ENCODE peak calls at places on chromosomes 7 and 10, in five cellular contexts. One of them, this sample, is unnamed. For H3K4me1, the result is how much of the 10 kb centered on the place peaks cover.

GRCh38 chr10:113961261-113961938 is 82.3 kb upstream of the ADRB1 start:
- DNase-seq in ovary: no peak
- DNase-seq in esophagus squamous epithelium: no peak
- DNase-seq in body of pancreas: no peak
- DNase-seq in sigmoid colon: no peak
- DNase-seq in this sample: no peak

GRCh38 chr10:62851449-62851848 is 35.3 kb upstream of the EGR2 start:
- DNase-seq in ovary: no peak
- DNase-seq in esophagus squamous epithelium: no peak
- DNase-seq in body of pancreas: no peak
- DNase-seq in sigmoid colon: no peak
- DNase-seq in this sample: no peak

GRCh38 chr10:28332699-28333098 is 29.8 kb upstream of the MPP7 start:
- DNase-seq in ovary: no peak
- DNase-seq in esophagus squamous epithelium: no peak
- DNase-seq in body of pancreas: no peak
- DNase-seq in sigmoid colon: no peak
- DNase-seq in this sample: no peak

GRCh38 chr7:131540491-131541162 is 15.8 kb downstream of the PODXL start:
- DNase-seq in ovary: peak
- DNase-seq in esophagus squamous epithelium: no peak
- DNase-seq in body of pancreas: peak
- DNase-seq in sigmoid colon: peak
- DNase-seq in this sample: no peak

GRCh38 chr7:81725003-81725402 is 44.8 kb downstream of the HGF start:
- DNase-seq in ovary: no peak
- DNase-seq in esophagus squamous epithelium: no peak
- DNase-seq in body of pancreas: no peak
- DNase-seq in sigmoid colon: no peak
- DNase-seq in this sample: no peak

GRCh38 chr7:11188529-11189310 is 215.0 kb downstream of the PHF14 start:
- DNase-seq in ovary: no peak
- DNase-seq in esophagus squamous epithelium: no peak
- DNase-seq in body of pancreas: no peak
- DNase-seq in sigmoid colon: no peak
- DNase-seq in this sample: no peak

GRCh38 chr7:38318803-38319416 is 45.5 kb upstream of the TARP start:
- DNase-seq in ovary: no peak
- DNase-seq in esophagus squamous epithelium: no peak
- DNase-seq in body of pancreas: peak
- DNase-seq in sigmoid colon: no peak
- DNase-seq in this sample: no peak

GRCh38 chr10:58746470-58747185 is 234.0 kb downstream of the BICC1 start:
- DNase-seq in ovary: no peak
- DNase-seq in esophagus squamous epithelium: no peak
- DNase-seq in body of pancreas: peak
- DNase-seq in sigmoid colon: no peak
- DNase-seq in this sample: no peak

GRCh38 chr10:125014984-125015944 is 73.3 kb downstream of the ZRANB1 start:
- DNase-seq in ovary: peak
- DNase-seq in esophagus squamous epithelium: no peak
- DNase-seq in body of pancreas: no peak
- DNase-seq in sigmoid colon: peak
- DNase-seq in this sample: no peak

GRCh38 chr10:59887006-59887405 is 19.4 kb downstream of the CCDC6 start:
- DNase-seq in ovary: no peak
- DNase-seq in esophagus squamous epithelium: no peak
- DNase-seq in body of pancreas: no peak
- DNase-seq in sigmoid colon: no peak
- DNase-seq in this sample: no peak

GRCh38 chr10:31426425-31426824 is 107.4 kb downstream of the ZEB1 start:
- DNase-seq in ovary: no peak
- DNase-seq in esophagus squamous epithelium: no peak
- DNase-seq in body of pancreas: no peak
- DNase-seq in sigmoid colon: no peak
- DNase-seq in this sample: no peak

GRCh38 chr7:16392990-16393523 is 28.3 kb downstream of the CRPPA start:
- DNase-seq in ovary: no peak
- DNase-seq in esophagus squamous epithelium: no peak
- DNase-seq in body of pancreas: no peak
- DNase-seq in sigmoid colon: no peak
- DNase-seq in this sample: no peak

GRCh38 chr7:107847168-107847835 is 43.7 kb upstream of the DLD start:
- DNase-seq in ovary: no peak
- DNase-seq in esophagus squamous epithelium: no peak
- DNase-seq in body of pancreas: no peak
- DNase-seq in sigmoid colon: no peak
- DNase-seq in this sample: no peak

GRCh38 chr7:39615350-39615975 is 7.9 kb upstream of the RALA start:
- DNase-seq in ovary: no peak
- DNase-seq in esophagus squamous epithelium: no peak
- DNase-seq in body of pancreas: no peak
- DNase-seq in sigmoid colon: no peak
- DNase-seq in this sample: no peak

GRCh38 chr7:39618868-39619267 is 4.5 kb upstream of the RALA start:
- DNase-seq in ovary: no peak
- DNase-seq in esophagus squamous epithelium: no peak
- DNase-seq in body of pancreas: no peak
- DNase-seq in sigmoid colon: no peak
- DNase-seq in this sample: no peak

GRCh38 chr7:39616138-39616537 is 7.2 kb upstream of the RALA start:
- DNase-seq in ovary: no peak
- DNase-seq in esophagus squamous epithelium: no peak
- DNase-seq in body of pancreas: no peak
- DNase-seq in sigmoid colon: no peak
- DNase-seq in this sample: no peak

GRCh38 chr7:39614299-39614698 is 9.1 kb upstream of the RALA start:
- DNase-seq in ovary: no peak
- DNase-seq in esophagus squamous epithelium: no peak
- DNase-seq in body of pancreas: no peak
- DNase-seq in sigmoid colon: no peak
- DNase-seq in this sample: no peak

DNA sequence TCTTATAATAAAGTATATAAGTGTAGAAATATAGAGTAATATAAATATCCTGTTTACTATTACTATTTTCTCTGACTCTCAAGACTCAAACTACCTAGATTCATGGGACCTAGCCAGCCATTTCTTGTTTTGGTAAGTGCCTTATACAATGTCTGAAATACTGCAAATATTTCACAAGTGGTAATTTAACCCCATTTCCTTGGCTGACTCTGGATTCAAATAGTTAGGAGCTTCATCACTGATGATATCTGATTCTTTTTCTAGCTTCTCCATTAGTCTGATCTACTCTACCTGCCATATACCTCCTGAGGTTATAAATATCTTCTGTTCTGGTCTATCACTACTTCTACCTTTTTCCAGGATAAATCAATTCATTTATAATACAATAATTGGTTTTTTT is 6.4 kb upstream of the RALA start:
- DNase-seq in ovary: no peak
- DNase-seq in esophagus squamous epithelium: no peak
- DNase-seq in body of pancreas: no peak
- DNase-seq in sigmoid colon: no peak
- DNase-seq in this sample: no peak
- H3K4me1 ChIP-seq in ovary: under half
- H3K4me1 ChIP-seq in esophagus squamous epithelium: under half
- H3K4me1 ChIP-seq in body of pancreas: under half
- H3K4me1 ChIP-seq in sigmoid colon: under half
- H3K4me1 ChIP-seq in this sample: under half

DNA sequence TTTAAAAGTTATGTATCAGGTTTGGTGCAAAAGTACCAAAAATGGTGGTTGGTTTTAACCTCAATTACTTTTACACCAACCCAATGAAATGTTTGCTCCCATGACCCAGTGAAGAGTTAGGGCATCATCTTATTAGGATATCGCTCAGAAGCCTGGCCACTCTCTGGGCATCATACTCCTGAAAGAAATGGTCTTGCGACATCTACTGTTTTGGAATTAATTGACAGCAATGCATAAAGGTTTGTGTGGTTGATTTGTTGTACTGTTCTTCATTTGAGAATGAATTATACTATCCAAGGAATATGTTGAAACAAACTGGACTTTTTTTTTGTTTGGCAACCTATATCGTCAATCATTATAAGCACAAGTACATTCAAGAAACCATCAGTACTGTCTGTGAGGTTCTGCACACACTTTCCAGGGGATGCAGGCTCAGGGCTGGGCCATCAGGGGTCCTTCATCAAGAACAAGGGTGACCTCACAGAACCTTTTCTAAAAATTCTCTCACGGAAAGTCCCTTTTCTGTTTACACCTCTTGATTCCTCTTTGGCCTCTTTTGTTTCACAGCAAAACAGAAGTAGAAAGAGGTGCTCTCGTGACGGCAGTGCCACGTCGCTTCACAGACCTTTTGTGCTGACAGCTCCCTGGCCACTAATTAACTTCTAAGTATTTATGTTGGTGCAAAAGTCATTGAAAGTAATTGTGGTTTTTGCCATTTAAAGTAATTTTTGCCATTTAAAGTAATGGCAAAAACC is 117.2 kb upstream of the KLF6 start:
- DNase-seq in ovary: no peak
- DNase-seq in esophagus squamous epithelium: no peak
- DNase-seq in body of pancreas: peak
- DNase-seq in sigmoid colon: no peak
- DNase-seq in this sample: no peak
- H3K4me1 ChIP-seq in ovary: under half
- H3K4me1 ChIP-seq in esophagus squamous epithelium: under half
- H3K4me1 ChIP-seq in body of pancreas: under half
- H3K4me1 ChIP-seq in sigmoid colon: under half
- H3K4me1 ChIP-seq in this sample: under half

DNA sequence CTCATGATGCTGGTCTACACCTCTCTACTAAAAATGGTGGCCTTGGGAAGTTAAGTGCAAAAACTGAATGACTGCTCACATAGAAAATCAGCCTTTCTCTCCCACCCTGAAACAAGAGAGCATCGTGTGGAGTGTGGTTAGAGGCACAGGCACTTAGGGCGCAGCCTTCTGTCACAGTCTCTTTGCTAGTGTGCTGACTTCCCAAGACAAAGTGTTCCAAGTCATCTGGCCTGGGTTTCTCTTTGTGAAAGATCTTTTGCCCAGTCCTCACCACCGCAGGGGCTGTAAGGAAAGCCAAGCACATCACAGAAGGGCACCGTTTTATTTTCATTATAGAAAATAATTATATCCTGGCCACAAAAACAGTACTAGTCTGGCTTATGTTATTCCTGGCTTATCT is 12.5 kb downstream of the STN1 start:
- DNase-seq in ovary: no peak
- DNase-seq in esophagus squamous epithelium: no peak
- DNase-seq in body of pancreas: no peak
- DNase-seq in sigmoid colon: no peak
- DNase-seq in this sample: no peak
- H3K4me1 ChIP-seq in ovary: under half
- H3K4me1 ChIP-seq in esophagus squamous epithelium: under half
- H3K4me1 ChIP-seq in body of pancreas: under half
- H3K4me1 ChIP-seq in sigmoid colon: under half
- H3K4me1 ChIP-seq in this sample: half or more

GRCh38 chr10:34203966-34204630 is 611.0 kb downstream of the PARD3 start:
- DNase-seq in ovary: no peak
- DNase-seq in esophagus squamous epithelium: no peak
- DNase-seq in body of pancreas: no peak
- DNase-seq in sigmoid colon: no peak
- DNase-seq in this sample: no peak
- H3K4me1 ChIP-seq in ovary: under half
- H3K4me1 ChIP-seq in esophagus squamous epithelium: under half
- H3K4me1 ChIP-seq in body of pancreas: under half
- H3K4me1 ChIP-seq in sigmoid colon: under half
- H3K4me1 ChIP-seq in this sample: under half

This sample was measured in thoracic aorta.